ENCODE peak calls at places on chromosomes 2 and 18, in ten cellular contexts. G is GM12878, P is endothelial cell of umbilical vein, W is prostate gland, L is GM23338, K is HL-60, T is HCT116, N is Panc1, Q is H1, R is vagina. M is an unnamed sample.
A peak's percentile ranks its signal among the peaks of the same experiment; 100 is the strongest.

GRCh38 chr18:57029761-57030160 is 117.1 kb upstream of the BOD1L2 start:
- DNase-seq in G (no peak), P (no peak), W (no peak), L (peak; percentile 72), K (no peak), T (no peak), N (no peak), Q (no peak), R (no peak), M (no peak)

GRCh38 chr2:85237849-85238570 is 89.8 kb downstream of the TGOLN2 start:
- DNase-seq in G (no peak), P (no peak), W (peak; percentile 21), L (peak; percentile 95), K (no peak), T (no peak), N (no peak), Q (peak; percentile 44), R (no peak), M (no peak)

GRCh38 chr2:148513425-148513824 is 131.1 kb upstream of the EPC2 start:
- DNase-seq in G (no peak), P (no peak), W (no peak), L (no peak), K (no peak), T (no peak), N (no peak), Q (no peak), R (no peak), M (no peak)

GRCh38 chr2:215657844-215658243 is 222.0 kb upstream of the FN1 start:
- DNase-seq in G (no peak), P (peak; percentile 87), W (no peak), L (no peak), K (no peak), T (no peak), N (no peak), Q (peak; percentile 2), R (no peak), M (no peak)

GRCh38 chr2:212766921-212767320 is 228.3 kb upstream of the ERBB4 start:
- DNase-seq in G (no peak), P (no peak), W (no peak), L (no peak), K (no peak), T (no peak), N (no peak), Q (no peak), R (no peak), M (no peak)

GRCh38 chr2:26696352-26696816 is 3.9 kb downstream of the KCNK3 start:
- DNase-seq in G (no peak), P (peak; percentile 71), W (no peak), L (no peak), K (no peak), T (peak; percentile 88), N (peak; percentile 77), Q (peak; percentile 47), R (no peak), M (no peak)

GRCh38 chr2:196742685-196743084 is 56.8 kb downstream of the GTF3C3 start:
- DNase-seq in G (no peak), P (no peak), W (no peak), L (peak; percentile 7), K (no peak), T (no peak), N (no peak), Q (no peak), R (no peak), M (no peak)

GRCh38 chr2:2663401-2664036 is 332.4 kb upstream of the MYT1L start:
- DNase-seq in G (no peak), P (no peak), W (no peak), L (no peak), K (no peak), T (no peak), N (no peak), Q (no peak), R (no peak), M (no peak)

GRCh38 chr2:233210843-233211600 is 40.5 kb upstream of the ATG16L1 start:
- DNase-seq in G (no peak), P (peak; percentile 72), W (peak; percentile 74), L (no peak), K (no peak), T (peak; percentile 62), N (peak; percentile 18), Q (no peak), R (no peak), M (no peak)
- TF ChIP-seq POLR2AphosphoS5 in G (no peak), P (peak; percentile 55), W (peak; percentile 70), L (no peak), K (no peak), T (peak; percentile 62), N (peak; percentile 51), Q (no peak), R (peak; percentile 13), M (no peak)

GRCh38 chr2:20179179-20179754 is 45.7 kb downstream of the SDC1 start:
- DNase-seq in G (no peak), P (no peak), W (no peak), L (no peak), K (no peak), T (no peak), N (no peak), Q (no peak), R (no peak), M (peak; percentile 53)

GRCh38 chr2:20180676-20181648 is 44.0 kb downstream of the SDC1 start:
- DNase-seq in G (no peak), P (no peak), W (no peak), L (no peak), K (no peak), T (no peak), N (no peak), Q (no peak), R (no peak), M (peak; percentile 46)

GRCh38 chr2:20181761-20182160 is 43.2 kb downstream of the SDC1 start:
- DNase-seq in G (no peak), P (no peak), W (no peak), L (no peak), K (no peak), T (no peak), N (no peak), Q (no peak), R (no peak), M (peak; percentile 32)

GRCh38 chr2:20178404-20179178 is 46.3 kb downstream of the SDC1 start:
- DNase-seq in G (no peak), P (no peak), W (no peak), L (no peak), K (no peak), T (no peak), N (no peak), Q (no peak), R (no peak), M (no peak)

DNA sequence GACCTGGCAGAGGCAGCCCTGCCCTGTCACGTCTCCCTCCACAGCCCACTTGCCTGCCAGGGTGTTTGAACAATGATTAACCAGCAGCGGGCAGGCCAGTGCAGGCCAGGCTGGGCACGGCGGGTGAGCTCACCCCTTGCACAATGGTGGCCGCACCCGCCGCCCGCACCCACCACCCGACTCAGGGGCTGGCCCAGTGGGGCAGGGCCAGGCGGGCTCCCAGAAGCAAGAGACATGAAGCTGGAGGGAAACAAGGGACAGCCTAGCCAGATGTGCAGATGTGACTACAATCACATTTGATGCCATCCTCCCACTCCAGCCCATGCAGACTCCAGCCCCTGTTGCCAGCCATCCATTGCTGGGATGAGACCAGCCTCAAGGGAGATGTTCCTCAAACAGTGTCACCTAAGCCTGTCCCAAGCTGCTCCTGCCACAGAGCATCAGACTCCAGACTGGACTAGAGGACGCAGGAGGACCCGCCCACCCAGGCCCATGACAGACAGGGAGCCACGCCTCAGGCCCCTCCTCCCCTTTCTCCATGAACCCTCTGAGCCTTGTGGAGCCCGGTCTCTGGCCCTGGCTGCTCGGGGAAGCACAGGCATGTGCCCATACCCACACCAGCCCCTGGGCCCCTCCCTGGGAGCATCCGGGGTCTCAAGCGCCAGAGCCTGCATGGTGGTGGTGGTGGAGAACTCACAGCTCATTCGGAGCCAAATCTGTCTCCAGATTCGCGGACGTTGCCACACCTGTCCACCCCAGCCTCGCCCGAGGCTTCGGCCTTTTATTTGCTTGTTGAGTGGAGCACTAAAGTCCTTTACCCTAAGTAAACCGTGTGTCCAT is 45.0 kb downstream of the SDC1 start:
- DNase-seq in G (no peak), P (no peak), W (peak; percentile 79), L (peak; percentile 73), K (no peak), T (no peak), N (no peak), Q (no peak), R (no peak), M (peak; percentile 67)
- H3K27ac ChIP-seq in G (no peak overlapping the region), P (no peak overlapping the region), W (peak overlapping the region; percentile 56), L (no peak overlapping the region), K (no peak overlapping the region), T (no peak overlapping the region), N (no peak overlapping the region), Q (no peak overlapping the region), R (peak overlapping the region; percentile 76), M (peak overlapping the region; percentile 73)

GRCh38 chr2:102064679-102065674 is 73.2 kb downstream of the IL1R2 start:
- DNase-seq in G (no peak), P (no peak), W (no peak), L (no peak), K (no peak), T (no peak), N (no peak), Q (no peak), R (peak; percentile 86), M (no peak)

GRCh38 chr2:102065675-102066252 is 74.0 kb downstream of the IL1R2 start:
- DNase-seq in G (no peak), P (no peak), W (no peak), L (no peak), K (peak; percentile 79), T (peak; percentile 16), N (no peak), Q (no peak), R (peak; percentile 86), M (no peak)

GRCh38 chr2:102062802-102063201 is 71.0 kb downstream of the IL1R2 start:
- DNase-seq in G (no peak), P (no peak), W (no peak), L (no peak), K (no peak), T (no peak), N (no peak), Q (no peak), R (peak; percentile 86), M (no peak)

GRCh38 chr2:102063360-102063947 is 71.7 kb downstream of the IL1R2 start:
- DNase-seq in G (no peak), P (peak; percentile 62), W (no peak), L (no peak), K (no peak), T (no peak), N (no peak), Q (no peak), R (peak; percentile 88), M (peak; percentile 83)

GRCh38 chr2:102063948-102064678 is 72.4 kb downstream of the IL1R2 start:
- DNase-seq in G (no peak), P (peak; percentile 86), W (peak; percentile 81), L (peak; percentile 35), K (peak; percentile 87), T (peak; percentile 33), N (peak; percentile 24), Q (no peak), R (peak; percentile 98), M (peak; percentile 95)
- TF ChIP-seq POLR2AphosphoS5 in G (no peak), P (peak; percentile 52), W (peak; percentile 84), L (no peak), K (peak; percentile 32), T (no peak), N (no peak), Q (no peak), R (peak; percentile 81), M (peak; percentile 95)

GRCh38 chr18:28176933-28177827 is at the start of gene CDH2:
- DNase-seq in G (no peak), P (peak; percentile 79), W (no peak), L (peak; percentile 86), K (no peak), T (no peak), N (no peak), Q (peak; percentile 60), R (no peak), M (no peak)

GRCh38 chr18:28177828-28178635 is 1.1 kb upstream of the CDH2 start:
- DNase-seq in G (no peak), P (peak; percentile 46), W (peak; percentile 10), L (peak; percentile 82), K (no peak), T (no peak), N (no peak), Q (no peak), R (no peak), M (no peak)

GRCh38 chr18:28175047-28175929 is 1.6 kb downstream of the CDH2 start:
- DNase-seq in G (no peak), P (peak; percentile 44), W (no peak), L (peak; percentile 67), K (no peak), T (no peak), N (no peak), Q (no peak), R (no peak), M (no peak)

GRCh38 chr18:28175930-28176673 is 828 bp downstream of the CDH2 start:
- DNase-seq in G (no peak), P (peak; percentile 46), W (no peak), L (peak; percentile 62), K (no peak), T (no peak), N (no peak), Q (no peak), R (no peak), M (no peak)

DNA sequence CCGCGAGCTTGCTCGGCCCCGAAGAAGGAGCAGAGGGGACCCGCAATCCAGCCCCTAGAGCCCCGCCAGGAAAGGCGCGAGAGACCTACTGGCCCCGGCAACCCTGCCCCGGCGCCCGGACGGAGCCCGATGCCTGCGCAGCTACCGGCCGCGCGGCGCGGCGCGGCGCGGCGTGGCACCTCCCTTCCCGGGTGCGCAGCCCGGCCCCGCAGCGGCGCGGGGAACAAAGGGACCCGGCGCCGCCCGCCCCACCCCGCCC is 327 bp downstream of the CDH2 start:
- DNase-seq in G (no peak), P (no peak), W (no peak), L (peak; percentile 29), K (no peak), T (no peak), N (no peak), Q (no peak), R (no peak), M (no peak)
- H3K27ac ChIP-seq in G (no peak overlapping the region), P (peak overlapping the region; percentile 76), W (no peak overlapping the region), L (no peak overlapping the region), K (no peak overlapping the region), T (no peak overlapping the region), N (no peak overlapping the region), Q (no peak overlapping the region), R (no peak overlapping the region), M (no peak overlapping the region)